ENCODE peak calls at places on chromosomes 13 and 19, in eight cellular contexts. Y is prostate gland; H is stimulated activated CD4-positive, alpha-beta T cell treated with anti-CD3 and anti-CD28 coated beads, Interleukin-2, amount 100 ng/mL, for 4 hours; B is activated T-cell treated with anti-CD3 and anti-CD28 coated beads, Interleukin-2, amount 50 U/mL, for 72 hours; Q is left kidney; S is thoracic aorta; P is iris pigment epithelial cell; D is fibroblast of pulmonary artery. O is an unnamed sample.

GRCh38 chr13:78993792-78994191 is 334.8 kb upstream of the OBI1 start:
- DNase-seq in Y (no peak), H (no peak), B (no peak), Q (no peak), S (no peak), P (no peak), D (no peak), O (no peak)

GRCh38 chr13:44734204-44734707 is 158.1 kb upstream of the TSC22D1 start:
- DNase-seq in Y (peak), H (no peak), B (no peak), Q (no peak), S (no peak), P (peak), D (peak), O (no peak)

GRCh38 chr13:84994582-84994981 is 804.6 kb downstream of the SLITRK6 start:
- DNase-seq in Y (no peak), H (no peak), B (no peak), Q (no peak), S (no peak), P (no peak), D (no peak), O (no peak)

GRCh38 chr13:46170687-46171086 is 11.3 kb downstream of the LCP1 start:
- DNase-seq in Y (no peak), H (no peak), B (no peak), Q (peak), S (no peak), P (no peak), D (peak), O (no peak)

GRCh38 chr13:97141564-97142005 is 80.5 kb upstream of the MBNL2 start:
- DNase-seq in Y (peak), H (no peak), B (peak), Q (peak), S (no peak), P (peak), D (peak), O (peak)

GRCh38 chr13:80551650-80552497 is 210.9 kb upstream of the SPRY2 start:
- DNase-seq in Y (no peak), H (no peak), B (no peak), Q (peak), S (no peak), P (peak), D (no peak), O (no peak)

GRCh38 chr19:2969104-2969504 is 8.3 kb upstream of the TLE6 start:
- DNase-seq in Y (peak), H (no peak), B (no peak), Q (peak), S (no peak), P (no peak), D (peak), O (no peak)

GRCh38 chr13:54175470-54175869 is 1146.9 kb downstream of the OLFM4 start:
- DNase-seq in Y (no peak), H (no peak), B (no peak), Q (no peak), S (no peak), P (no peak), D (no peak), O (no peak)

GRCh38 chr13:69980799-69981198 is 126.8 kb upstream of the ATXN8OS start:
- DNase-seq in Y (no peak), H (no peak), B (no peak), Q (no peak), S (no peak), P (no peak), D (no peak), O (peak)

GRCh38 chr19:47203254-47203653 is 27.7 kb downstream of the BBC3 start:
- DNase-seq in Y (no peak), H (no peak), B (no peak), Q (no peak), S (no peak), P (no peak), D (no peak), O (no peak)

GRCh38 chr19:2610637-2611482 is 91.6 kb downstream of the GNG7 start:
- DNase-seq in Y (peak), H (peak), B (peak), Q (peak), S (peak), P (peak), D (peak), O (peak)

GRCh38 chr13:41648314-41648935 is 191.1 kb downstream of the RGCC start:
- DNase-seq in Y (no peak), H (no peak), B (no peak), Q (peak), S (no peak), P (peak), D (peak), O (peak)

GRCh38 chr13:39370048-39370447 is 232.9 kb downstream of the LHFPL6 start:
- DNase-seq in Y (no peak), H (no peak), B (no peak), Q (no peak), S (no peak), P (no peak), D (no peak), O (no peak)

GRCh38 chr19:39929750-39930149 is 4.7 kb downstream of the FCGBP start:
- DNase-seq in Y (no peak), H (no peak), B (no peak), Q (no peak), S (no peak), P (no peak), D (no peak), O (no peak)

GRCh38 chr13:53854321-53854720 is 825.7 kb downstream of the OLFM4 start:
- DNase-seq in Y (no peak), H (no peak), B (no peak), Q (no peak), S (no peak), P (no peak), D (no peak), O (no peak)

GRCh38 chr13:87671824-87672603 is 843 bp downstream of the SLITRK5 start:
- DNase-seq in Y (no peak), H (no peak), B (no peak), Q (peak), S (no peak), P (no peak), D (no peak), O (no peak)

GRCh38 chr19:51407631-51408131 is 9.8 kb downstream of the SIGLEC10 start:
- DNase-seq in Y (no peak), H (no peak), B (peak), Q (peak), S (no peak), P (peak), D (peak), O (no peak)

GRCh38 chr13:98397221-98397620 is 179.7 kb downstream of the STK24 start:
- DNase-seq in Y (no peak), H (no peak), B (no peak), Q (peak), S (no peak), P (peak), D (peak), O (no peak)

GRCh38 chr13:108000998-108001397 is 214.3 kb downstream of the LIG4 start:
- DNase-seq in Y (no peak), H (no peak), B (no peak), Q (no peak), S (no peak), P (no peak), D (no peak), O (no peak)

GRCh38 chr19:45677351-45678230 is 9.6 kb downstream of the GIPR start:
- DNase-seq in Y (peak), H (peak), B (peak), Q (peak), S (no peak), P (peak), D (peak), O (no peak)

GRCh38 chr19:38915329-38916321 is 3.6 kb upstream of the CCER2 start:
- DNase-seq in Y (no peak), H (no peak), B (no peak), Q (no peak), S (no peak), P (no peak), D (no peak), O (no peak)

GRCh38 chr19:4224470-4224869 is 4.9 kb upstream of the EBI3 start:
- DNase-seq in Y (no peak), H (no peak), B (no peak), Q (peak), S (no peak), P (no peak), D (no peak), O (no peak)

GRCh38 chr19:41225238-41226052 is 6.4 kb downstream of the AXL start:
- DNase-seq in Y (peak), H (peak), B (peak), Q (peak), S (peak), P (peak), D (peak), O (no peak)

GRCh38 chr13:27293051-27293691 is 22.5 kb downstream of the RASL11A start:
- DNase-seq in Y (no peak), H (no peak), B (no peak), Q (no peak), S (no peak), P (no peak), D (no peak), O (no peak)

GRCh38 chr19:5799247-5800241 is 5.3 kb upstream of the NRTN start:
- DNase-seq in Y (no peak), H (no peak), B (no peak), Q (no peak), S (no peak), P (no peak), D (no peak), O (no peak)

GRCh38 chr13:78960881-78961280 is 301.9 kb upstream of the OBI1 start:
- DNase-seq in Y (no peak), H (no peak), B (no peak), Q (no peak), S (no peak), P (no peak), D (no peak), O (no peak)

GRCh38 chr13:65656740-65657329 is 1573.3 kb downstream of the PCDH9 start:
- DNase-seq in Y (no peak), H (no peak), B (no peak), Q (peak), S (no peak), P (peak), D (peak), O (no peak)

GRCh38 chr13:52599037-52599852 is 43.0 kb upstream of the HNRNPA1L2 start:
- DNase-seq in Y (peak), H (no peak), B (no peak), Q (peak), S (no peak), P (peak), D (peak), O (no peak)

GRCh38 chr13:105991622-105992254 is 543.7 kb downstream of the EFNB2 start:
- DNase-seq in Y (peak), H (no peak), B (no peak), Q (peak), S (no peak), P (peak), D (peak), O (peak)

GRCh38 chr19:38090561-38090960 is 133.5 kb downstream of the DPF1 start:
- DNase-seq in Y (no peak), H (no peak), B (no peak), Q (no peak), S (no peak), P (no peak), D (no peak), O (no peak)

O was measured in LNCaP clone FGC.